ENCODE peak calls at places on chromosomes 7 and 10, in ten cellular contexts. B is spleen, Y is sigmoid colon, J is HCT116, R is GM12878, F is stomach, N is HepG2, G is K562, U is GM12892, Q is upper lobe of left lung. X is an unnamed sample.

GRCh38 chr7:116592041-116592355 is 67.2 kb downstream of the CAV1 start:
- DNase-seq in J (no peak), B (no peak), Q (no peak), R (no peak), N (no peak), G (no peak), F (no peak), Y (no peak), U (no peak), X (no peak)

GRCh38 chr10:7161484-7162283 is 249.2 kb downstream of the SFMBT2 start:
- DNase-seq in Q (no peak), R (no peak), F (no peak), N (no peak), Y (peak; percentile 71), G (no peak), B (no peak), J (no peak), U (no peak), X (no peak)

GRCh38 chr10:116208999-116209398 is 64.0 kb downstream of the GFRA1 start:
- DNase-seq in N (no peak), G (no peak), J (no peak), F (no peak), Q (no peak), B (no peak), R (no peak), Y (no peak), U (no peak), X (no peak)

GRCh38 chr7:99373086-99374066 is 1.2 kb upstream of the ARPC1B start:
- DNase-seq in N (no peak), U (no peak), B (peak; percentile 73), Y (peak; percentile 55), J (no peak), G (no peak), R (no peak), Q (no peak), F (no peak), X (no peak)

GRCh38 chr7:76326646-76327233 is 24.3 kb downstream of the HSPB1 start:
- DNase-seq in N (no peak), J (no peak), Y (no peak), Q (no peak), G (no peak), R (no peak), F (no peak), U (no peak), B (no peak), X (no peak)

GRCh38 chr7:40723829-40724228 is 589.0 kb downstream of the SUGCT start:
- DNase-seq in B (no peak), J (no peak), R (no peak), Y (no peak), N (no peak), U (no peak), G (no peak), F (no peak), Q (no peak), X (no peak)

GRCh38 chr10:22317771-22318565 is 1.8 kb downstream of the COMMD3 start:
- DNase-seq in R (no peak), B (no peak), J (no peak), Y (no peak), F (no peak), U (no peak), N (no peak), G (no peak), Q (no peak), X (no peak)

GRCh38 chr7:38411404-38411803 is 138.0 kb upstream of the TARP start:
- DNase-seq in U (no peak), R (no peak), F (no peak), J (peak; percentile 21), Q (no peak), B (no peak), G (no peak), N (peak; percentile 28), Y (no peak), X (no peak)

GRCh38 chr7:116327751-116328150 is 117.4 kb downstream of the TES start:
- DNase-seq in R (no peak), Y (no peak), B (no peak), Q (no peak), N (no peak), U (no peak), J (peak; percentile 29), F (no peak), G (no peak), X (no peak)

GRCh38 chr7:129209067-129209926 is 15.5 kb upstream of the AHCYL2 start:
- DNase-seq in R (no peak), G (no peak), U (no peak), J (no peak), B (no peak), N (no peak), Y (no peak), F (no peak), Q (no peak), X (no peak)

GRCh38 chr10:31536297-31536696 is 217.3 kb downstream of the ZEB1 start:
- DNase-seq in N (no peak), Y (no peak), B (no peak), Q (no peak), R (no peak), F (no peak), U (no peak), J (no peak), G (no peak), X (no peak)
- TF ChIP-seq POLR2AphosphoS5 in N (no peak), Y (no peak), B (no peak), Q (no peak), R (no peak), F (no peak), U (no peak), J (no peak), G (no peak), X (no peak)

GRCh38 chr7:148700693-148701092 is 2.0 kb downstream of the CUL1 start:
- DNase-seq in J (no peak), U (no peak), R (no peak), B (no peak), F (no peak), G (peak; percentile 60), Q (peak; percentile 57), N (no peak), Y (no peak), X (no peak)

GRCh38 chr7:148698397-148699023 is at the start of gene CUL1:
- DNase-seq in J (peak; percentile 34), F (peak; percentile 91), R (no peak), Y (peak; percentile 93), Q (peak; percentile 91), U (peak; percentile 53), G (peak; percentile 93), N (peak; percentile 46), B (peak; percentile 97), X (peak; percentile 69)

GRCh38 chr7:148697950-148698396 is 730 bp upstream of the CUL1 start:
- DNase-seq in B (no peak), Y (peak; percentile 64), Q (no peak), J (no peak), F (no peak), R (no peak), G (no peak), U (no peak), N (no peak), X (no peak)

GRCh38 chr7:148699772-148700629 is 1.3 kb downstream of the CUL1 start:
- DNase-seq in R (no peak), N (peak; percentile 33), J (no peak), U (no peak), Q (no peak), B (no peak), F (no peak), G (no peak), Y (no peak), X (no peak)

DNA sequence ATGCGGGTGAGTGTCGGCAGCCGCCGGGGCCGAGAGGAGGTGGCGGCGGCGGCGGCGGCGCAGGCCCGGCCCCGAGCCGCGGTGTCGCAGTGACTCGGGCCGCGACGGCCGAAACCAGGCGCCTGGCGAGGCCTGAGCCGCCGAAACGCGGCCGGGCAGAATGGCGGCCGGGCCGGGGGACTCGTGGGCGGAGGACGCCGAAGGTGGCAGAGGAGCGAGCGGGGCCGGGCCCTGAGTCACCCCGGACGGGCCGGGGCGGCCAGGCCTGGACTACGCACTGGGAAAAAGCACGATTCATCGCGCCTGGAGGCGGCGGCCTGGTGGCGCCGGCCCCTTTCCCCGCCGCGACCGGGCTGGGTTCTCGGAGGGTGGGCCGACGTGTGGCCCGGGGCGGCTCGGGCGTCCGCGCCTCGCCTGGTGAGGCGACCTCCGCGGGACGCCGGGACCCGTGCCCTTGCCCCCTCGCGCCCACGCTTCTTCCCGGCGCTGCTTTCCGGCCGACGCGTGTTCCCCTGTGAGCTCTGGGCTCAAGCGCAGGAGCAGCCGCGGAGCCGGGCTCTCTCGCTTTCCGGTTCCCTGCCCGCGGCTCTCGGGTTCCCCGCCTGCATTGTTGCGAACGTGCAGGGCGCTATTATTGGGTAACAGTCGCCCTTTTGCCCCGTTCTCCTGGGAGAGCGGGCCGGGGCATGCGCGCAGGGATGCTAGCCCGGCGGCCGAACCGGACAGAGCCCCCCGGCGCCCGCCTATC is 495 bp downstream of the CUL1 start:
- DNase-seq in G (peak; percentile 82), J (no peak), R (no peak), B (peak; percentile 94), F (peak; percentile 57), N (peak; percentile 65), Q (peak; percentile 44), U (peak; percentile 42), Y (peak; percentile 75), X (peak; percentile 37)
- TF ChIP-seq POLR2A in G (peak; percentile 59), J (no peak), R (peak; percentile 42), B (no peak), F (no peak), N (peak; percentile 73), Q (no peak), U (peak; percentile 3), Y (no peak), X (peak; percentile 24)

DNA sequence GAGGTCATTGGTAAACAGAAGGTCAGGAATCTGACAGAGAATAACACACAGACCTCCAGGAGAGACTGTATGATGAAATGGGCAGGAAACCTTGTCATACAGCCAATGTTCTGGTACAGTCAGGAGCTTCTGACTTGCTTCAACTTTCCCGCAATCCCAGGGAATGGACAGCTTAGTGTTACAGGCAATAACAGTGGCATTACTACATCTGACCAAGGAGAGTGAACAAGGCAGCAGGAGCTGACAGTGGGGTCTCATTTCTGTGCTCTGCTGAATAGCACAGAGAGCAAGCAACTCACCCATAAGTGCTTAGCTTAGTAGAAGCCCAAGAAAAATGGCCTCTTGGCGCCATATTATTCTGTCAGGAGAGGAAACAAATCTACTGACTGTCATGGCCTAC is 186.2 kb upstream of the MTPN start:
- DNase-seq in U (no peak), N (no peak), B (no peak), Y (no peak), Q (no peak), R (no peak), G (no peak), F (no peak), J (no peak), X (no peak)
- TF ChIP-seq POLR2AphosphoS5 in U (no peak), N (no peak), B (no peak), Y (no peak), Q (no peak), R (no peak), G (no peak), F (no peak), J (no peak), X (no peak)

DNA sequence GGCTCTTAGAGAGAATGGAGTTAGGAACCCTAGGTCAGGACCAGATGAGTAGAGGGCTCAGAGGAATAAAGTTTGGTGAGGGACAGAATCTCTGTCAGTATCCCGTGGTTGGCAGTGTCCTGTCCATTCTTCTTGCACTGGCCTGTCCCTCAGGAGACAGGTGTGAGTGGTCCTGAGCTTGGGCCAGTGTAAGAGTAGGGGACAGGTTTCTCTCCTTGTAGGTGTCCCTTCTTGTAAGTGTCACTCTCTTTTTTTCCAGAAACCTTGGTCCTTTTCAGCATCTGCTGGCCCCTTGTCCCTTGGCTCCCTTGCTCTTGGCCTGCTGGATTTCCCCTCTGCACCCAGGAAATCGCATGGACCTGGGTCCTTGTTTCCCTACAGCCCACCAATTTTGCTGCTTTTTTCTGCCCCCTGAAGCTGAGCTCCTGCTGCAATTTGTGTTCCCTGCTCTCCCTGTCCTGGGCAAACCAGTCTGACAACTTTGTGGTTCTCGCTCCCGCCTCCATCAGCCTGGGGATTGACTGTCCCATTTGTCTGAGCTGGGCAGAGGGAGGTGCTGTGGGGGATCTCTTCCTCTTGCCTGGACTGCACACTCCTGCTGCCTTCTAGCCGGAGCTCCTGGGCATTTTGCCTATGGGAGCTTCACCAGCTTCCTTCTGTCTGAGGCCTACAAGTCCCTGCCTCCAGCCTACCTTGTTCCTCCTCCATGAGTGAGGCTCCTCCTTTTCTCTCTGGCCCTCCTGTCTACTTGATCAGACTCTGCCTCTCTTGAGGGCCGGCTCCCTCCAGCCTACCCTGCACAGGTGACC is 6.5 kb downstream of the TSPAN14 start:
- DNase-seq in N (peak; percentile 33), R (no peak), Q (peak; percentile 92), G (no peak), Y (peak; percentile 81), F (peak; percentile 89), B (no peak), U (no peak), J (peak; percentile 80), X (no peak)
- TF ChIP-seq POLR2A in N (no peak), R (no peak), Q (no peak), G (no peak), Y (no peak), F (no peak), B (no peak), U (no peak), J (no peak), X (no peak)

X was measured in GM12891.